ENCODE peak calls at places on chromosomes 4 and X, in four cellular contexts. One of them, this sample, is unnamed.
A peak's percentile ranks its signal among the peaks of the same experiment; 100 is the strongest.

GRCh38 chr4:72948080-72948479 is 121.4 kb downstream of the COX18 start:
- DNase-seq in thoracic aorta: no peak
- DNase-seq in H9: no peak
- DNase-seq in tibial artery: no peak
- DNase-seq in this sample: no peak

GRCh38 chr4:118941799-118942198 is 53.1 kb downstream of the SYNPO2 start:
- DNase-seq in thoracic aorta: no peak
- DNase-seq in H9: no peak
- DNase-seq in tibial artery: no peak
- DNase-seq in this sample: no peak

GRCh38 chrX:108199691-108200090 is 108.1 kb downstream of the ATG4A start:
- DNase-seq in thoracic aorta: no peak
- DNase-seq in H9: no peak
- DNase-seq in tibial artery: no peak
- DNase-seq in this sample: peak; percentile 8

GRCh38 chrX:13412208-13412600 is 92.4 kb upstream of the ATXN3L start:
- DNase-seq in thoracic aorta: no peak
- DNase-seq in H9: no peak
- DNase-seq in tibial artery: no peak
- DNase-seq in this sample: no peak

GRCh38 chr4:147924604-147925412 is 192.9 kb downstream of the ARHGAP10 start:
- DNase-seq in thoracic aorta: no peak
- DNase-seq in H9: peak; percentile 58
- DNase-seq in tibial artery: no peak
- DNase-seq in this sample: peak; percentile 57

GRCh38 chr4:124334119-124334518 is 378.4 kb downstream of the ANKRD50 start:
- DNase-seq in thoracic aorta: no peak
- DNase-seq in H9: no peak
- DNase-seq in tibial artery: no peak
- DNase-seq in this sample: peak; percentile 75

GRCh38 chrX:30282527-30282926 is 26.7 kb downstream of the NR0B1 start:
- DNase-seq in thoracic aorta: no peak
- DNase-seq in H9: no peak
- DNase-seq in tibial artery: no peak
- DNase-seq in this sample: no peak

GRCh38 chr4:47926667-47927258 is 12.4 kb upstream of the NFXL1 start:
- DNase-seq in thoracic aorta: no peak
- DNase-seq in H9: peak; percentile 82
- DNase-seq in tibial artery: no peak
- DNase-seq in this sample: peak; percentile 68

GRCh38 chr4:87050596-87050995 is 115.8 kb downstream of the AFF1 start:
- DNase-seq in thoracic aorta: no peak
- DNase-seq in H9: no peak
- DNase-seq in tibial artery: no peak
- DNase-seq in this sample: no peak

GRCh38 chr4:26568446-26568994 is 15.4 kb upstream of the TBC1D19 start:
- DNase-seq in thoracic aorta: no peak
- DNase-seq in H9: no peak
- DNase-seq in tibial artery: no peak
- DNase-seq in this sample: peak; percentile 72

GRCh38 chr4:11338990-11339782 is 89.5 kb downstream of the HS3ST1 start:
- DNase-seq in thoracic aorta: no peak
- DNase-seq in H9: no peak
- DNase-seq in tibial artery: no peak
- DNase-seq in this sample: no peak

GRCh38 chrX:133786382-133786781 is 199.0 kb downstream of the GPC3 start:
- DNase-seq in thoracic aorta: no peak
- DNase-seq in H9: no peak
- DNase-seq in tibial artery: no peak
- DNase-seq in this sample: peak; percentile 19

GRCh38 chrX:28876415-28876814 is 289.2 kb downstream of the IL1RAPL1 start:
- DNase-seq in thoracic aorta: no peak
- DNase-seq in H9: no peak
- DNase-seq in tibial artery: no peak
- DNase-seq in this sample: no peak
- H3K27ac ChIP-seq in thoracic aorta: no peak overlapping the region
- H3K27ac ChIP-seq in H9: no peak overlapping the region
- H3K27ac ChIP-seq in tibial artery: no peak overlapping the region
- H3K27ac ChIP-seq in this sample: no peak overlapping the region

GRCh38 chrX:40171513-40172168 is 73.9 kb upstream of the BCOR start:
- DNase-seq in thoracic aorta: no peak
- DNase-seq in H9: peak; percentile 36
- DNase-seq in tibial artery: no peak
- DNase-seq in this sample: no peak
- H3K9me3 ChIP-seq in thoracic aorta: no peaks in the 10 kb centered on the region
- H3K9me3 ChIP-seq in H9: no peaks in the 10 kb centered on the region
- H3K9me3 ChIP-seq in tibial artery: no peaks in the 10 kb centered on the region
- H3K9me3 ChIP-seq in this sample: no peaks in the 10 kb centered on the region

GRCh38 chrX:110315541-110315940 is 2.3 kb downstream of the AMMECR1 start:
- DNase-seq in thoracic aorta: no peak
- DNase-seq in H9: no peak
- DNase-seq in tibial artery: no peak
- DNase-seq in this sample: no peak

GRCh38 chrX:110317820-110318663 is at the start of gene AMMECR1:
- DNase-seq in thoracic aorta: peak; percentile 36
- DNase-seq in H9: peak; percentile 74
- DNase-seq in tibial artery: peak; percentile 85
- DNase-seq in this sample: peak; percentile 81

GRCh38 chrX:110318664-110318968 is 731 bp upstream of the AMMECR1 start:
- DNase-seq in thoracic aorta: no peak
- DNase-seq in H9: no peak
- DNase-seq in tibial artery: no peak
- DNase-seq in this sample: no peak

GRCh38 chrX:110317079-110317819 is 636 bp downstream of the AMMECR1 start:
- DNase-seq in thoracic aorta: no peak
- DNase-seq in H9: no peak
- DNase-seq in tibial artery: peak; percentile 51
- DNase-seq in this sample: peak; percentile 36

DNA sequence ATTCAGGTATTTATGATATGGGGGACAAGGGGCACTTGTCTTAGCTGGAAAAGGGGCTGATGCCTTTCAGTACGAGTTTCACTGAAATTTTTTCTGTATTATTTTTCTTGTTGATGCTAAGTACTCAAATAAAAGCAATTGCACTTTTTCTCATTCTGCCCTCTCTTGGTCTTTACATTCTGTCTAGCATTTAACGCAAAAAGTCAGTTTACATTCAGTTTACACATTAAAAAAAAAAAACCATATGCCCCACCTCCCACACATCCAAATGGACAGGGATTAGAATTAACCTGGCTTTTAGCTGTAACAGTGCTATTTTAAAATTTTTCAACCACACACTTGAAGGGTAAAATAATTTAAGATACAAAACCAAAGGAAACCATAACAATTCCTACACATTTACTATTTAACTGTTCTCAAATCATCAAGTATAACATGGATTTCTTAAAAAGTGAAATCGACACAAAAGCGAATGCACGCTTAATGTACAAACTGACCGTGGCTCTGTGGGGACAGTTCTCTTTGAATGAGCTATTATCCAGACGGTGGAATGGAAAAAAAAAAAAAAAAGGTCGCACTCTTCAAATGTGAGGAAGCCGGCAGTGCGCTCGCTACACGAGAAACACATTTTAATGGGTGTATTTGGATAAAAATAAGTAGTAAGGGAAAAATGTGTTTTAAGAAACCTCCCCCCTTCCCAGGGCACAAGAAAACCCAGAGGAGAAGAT is 1.4 kb downstream of the AMMECR1 start:
- DNase-seq in thoracic aorta: no peak
- DNase-seq in H9: no peak
- DNase-seq in tibial artery: no peak
- DNase-seq in this sample: no peak
- H3K27ac ChIP-seq in thoracic aorta: no peak overlapping the region
- H3K27ac ChIP-seq in H9: no peak overlapping the region
- H3K27ac ChIP-seq in tibial artery: no peak overlapping the region
- H3K27ac ChIP-seq in this sample: no peak overlapping the region

GRCh38 chrX:74049126-74049525 is 254.9 kb upstream of the ZCCHC13 start:
- DNase-seq in thoracic aorta: no peak
- DNase-seq in H9: no peak
- DNase-seq in tibial artery: no peak
- DNase-seq in this sample: peak; percentile 47
- H3K9me3 ChIP-seq in thoracic aorta: no peaks in the 10 kb centered on the region
- H3K9me3 ChIP-seq in H9: no peaks in the 10 kb centered on the region
- H3K9me3 ChIP-seq in tibial artery: no peaks in the 10 kb centered on the region
- H3K9me3 ChIP-seq in this sample: no peaks in the 10 kb centered on the region

GRCh38 chr4:140640150-140640748 is 71.5 kb upstream of the UCP1 start:
- DNase-seq in thoracic aorta: no peak
- DNase-seq in H9: no peak
- DNase-seq in tibial artery: no peak
- DNase-seq in this sample: no peak
- H3K27ac ChIP-seq in thoracic aorta: no peak overlapping the region
- H3K27ac ChIP-seq in H9: no peak overlapping the region
- H3K27ac ChIP-seq in tibial artery: no peak overlapping the region
- H3K27ac ChIP-seq in this sample: no peak overlapping the region

DNA sequence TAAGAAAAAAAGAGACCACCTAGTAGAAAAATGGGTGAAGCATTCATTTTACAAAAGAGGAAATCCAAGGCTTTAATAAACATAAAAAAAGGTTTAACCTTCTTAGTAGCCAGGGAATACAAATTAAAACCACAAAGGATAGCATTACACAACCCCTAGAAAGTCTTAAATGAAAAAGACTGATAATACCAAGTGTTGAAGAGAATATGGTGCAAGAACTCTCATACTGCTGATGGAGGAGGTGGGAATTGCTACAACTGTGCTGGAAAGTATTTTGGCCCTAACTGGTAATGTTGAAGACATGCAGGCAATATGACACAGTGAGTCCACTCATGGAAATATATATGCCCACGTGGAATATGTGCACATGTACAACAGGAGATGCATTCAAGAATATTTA is 22.5 kb downstream of the ZNF41 start:
- DNase-seq in thoracic aorta: no peak
- DNase-seq in H9: no peak
- DNase-seq in tibial artery: no peak
- DNase-seq in this sample: no peak
- H3K9me3 ChIP-seq in thoracic aorta: no peaks in the 10 kb centered on the region
- H3K9me3 ChIP-seq in H9: peaks cover 34% of the 10 kb centered on the region
- H3K9me3 ChIP-seq in tibial artery: no peaks in the 10 kb centered on the region
- H3K9me3 ChIP-seq in this sample: no peaks in the 10 kb centered on the region

DNA sequence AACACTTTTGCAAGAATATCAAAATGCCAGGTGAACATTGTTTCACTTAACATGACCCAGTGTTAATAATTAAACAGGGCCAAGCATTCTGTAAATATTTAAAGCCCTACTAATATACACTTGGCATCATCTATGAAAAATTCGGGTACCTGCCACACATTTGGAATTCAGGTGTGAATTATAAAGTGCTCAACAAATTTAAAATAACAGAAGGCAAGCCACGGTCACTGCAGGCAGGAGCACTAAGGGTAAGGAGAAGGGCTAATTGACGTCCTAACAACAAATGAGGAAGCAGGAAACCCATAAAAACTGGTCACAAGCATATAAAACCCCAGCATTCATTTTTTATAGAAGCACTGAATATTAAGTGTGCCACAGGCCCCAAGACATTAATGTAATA is 43.8 kb upstream of the CPEB2 start:
- DNase-seq in thoracic aorta: no peak
- DNase-seq in H9: no peak
- DNase-seq in tibial artery: no peak
- DNase-seq in this sample: no peak
- H3K27ac ChIP-seq in thoracic aorta: no peak overlapping the region
- H3K27ac ChIP-seq in H9: no peak overlapping the region
- H3K27ac ChIP-seq in tibial artery: no peak overlapping the region
- H3K27ac ChIP-seq in this sample: no peak overlapping the region

This sample was measured in SJCRH30.